ENCODE peak calls at places on chromosomes 6 and 20, in seven cellular contexts. S, T, B, U, Q, L and D are unnamed samples.

GRCh38 chr20:57325632-57326356 is 3.8 kb upstream of the SPO11 start:
- DNase-seq in Q (no peak), U (no peak), B (no peak), L (no peak), T (no peak), S (no peak), D (no peak)

GRCh38 chr6:7671076-7671475 is 54.8 kb upstream of the BMP6 start:
- DNase-seq in Q (no peak), S (no peak), T (peak), B (no peak), L (peak), U (no peak), D (no peak)

GRCh38 chr20:32481311-32482103 is 103.6 kb downstream of the NOL4L start:
- DNase-seq in T (no peak), L (no peak), B (no peak), Q (no peak), U (no peak), S (no peak), D (no peak)

GRCh38 chr6:75747985-75748742 is 875 bp upstream of the MYO6 start:
- DNase-seq in T (no peak), Q (no peak), U (no peak), S (no peak), B (no peak), L (no peak), D (no peak)

GRCh38 chr6:166997768-166998255 is 1.4 kb upstream of the CEP43 start:
- DNase-seq in S (peak), Q (peak), L (peak), T (peak), B (no peak), U (peak), D (peak)

GRCh38 chr6:102075539-102075938 is 682.0 kb downstream of the GRIK2 start:
- DNase-seq in T (peak), U (no peak), B (no peak), Q (no peak), S (no peak), L (no peak), D (no peak)

GRCh38 chr6:170140129-170140528 is 150.7 kb downstream of the DLL1 start:
- DNase-seq in L (no peak), U (no peak), B (no peak), S (peak), Q (no peak), T (no peak), D (no peak)

GRCh38 chr6:91718198-91718597 is 1131.3 kb upstream of the MAP3K7 start:
- DNase-seq in T (no peak), S (no peak), B (no peak), L (no peak), U (no peak), Q (no peak), D (no peak)

GRCh38 chr20:34755367-34755766 is 51.2 kb downstream of the TP53INP2 start:
- DNase-seq in B (no peak), S (no peak), Q (no peak), U (no peak), T (no peak), L (no peak), D (no peak)

GRCh38 chr6:151436814-151437213 is 15.1 kb downstream of the RMND1 start:
- DNase-seq in Q (no peak), B (no peak), S (no peak), T (no peak), U (no peak), L (peak), D (no peak)

GRCh38 chr6:39224058-39224457 is 5.2 kb downstream of the KCNK5 start:
- DNase-seq in B (no peak), S (no peak), L (no peak), U (no peak), T (no peak), Q (no peak), D (no peak)

GRCh38 chr20:7754102-7754501 is 186.2 kb downstream of the HAO1 start:
- DNase-seq in S (no peak), B (no peak), Q (no peak), U (no peak), L (peak), T (no peak), D (no peak)

GRCh38 chr6:10531513-10531912 is 10.4 kb downstream of the GCNT2 start:
- DNase-seq in Q (no peak), U (no peak), B (no peak), T (no peak), L (no peak), S (no peak), D (no peak)

GRCh38 chr6:121482004-121482693 is 46.7 kb downstream of the GJA1 start:
- DNase-seq in S (no peak), Q (no peak), T (peak), U (no peak), L (peak), B (no peak), D (no peak)

GRCh38 chr20:1887321-1887720 is 7.9 kb upstream of the SIRPA start:
- DNase-seq in S (no peak), L (no peak), U (no peak), B (no peak), Q (peak), T (no peak), D (no peak)

GRCh38 chr6:113416166-113416565 is 441.0 kb upstream of the MARCKS start:
- DNase-seq in Q (no peak), B (no peak), T (no peak), L (no peak), S (no peak), U (no peak), D (no peak)

GRCh38 chr20:3311623-3312022 is 72.6 kb upstream of the SLC4A11 start:
- DNase-seq in B (no peak), U (no peak), S (no peak), Q (no peak), T (peak), L (no peak), D (no peak)

GRCh38 chr6:40735126-40735920 is 148.2 kb upstream of the LRFN2 start:
- DNase-seq in S (no peak), Q (no peak), T (no peak), B (no peak), U (no peak), L (no peak), D (no peak)

GRCh38 chr20:23235173-23236027 is 115.2 kb upstream of the NXT1 start:
- DNase-seq in L (peak), U (peak), S (peak), T (peak), B (no peak), Q (peak), D (peak)

GRCh38 chr6:100440935-100441334 is 23.8 kb downstream of the SIM1 start:
- DNase-seq in S (no peak), B (no peak), T (no peak), Q (no peak), U (no peak), L (no peak), D (no peak)

GRCh38 chr6:106056060-106056737 is 29.9 kb upstream of the PRDM1 start:
- DNase-seq in S (no peak), U (no peak), Q (no peak), L (no peak), B (no peak), T (no peak), D (no peak)

GRCh38 chr6:42339991-42340401 is 111.7 kb downstream of the TRERF1 start:
- DNase-seq in Q (no peak), L (no peak), U (no peak), T (no peak), B (no peak), S (no peak), D (no peak)

GRCh38 chr6:155408981-155409380 is 46.7 kb downstream of the NOX3 start:
- DNase-seq in T (no peak), U (no peak), L (no peak), Q (no peak), B (no peak), S (no peak), D (no peak)

GRCh38 chr20:40511478-40511877 is 177.6 kb downstream of the MAFB start:
- DNase-seq in B (peak), Q (no peak), T (no peak), U (no peak), L (peak), S (peak), D (no peak)

GRCh38 chr6:117169060-117169635 is 96.2 kb upstream of the VGLL2 start:
- DNase-seq in U (no peak), L (no peak), B (no peak), Q (no peak), S (no peak), T (no peak), D (no peak)

GRCh38 chr6:149334682-149335160 is 17.2 kb downstream of the TAB2 start:
- DNase-seq in Q (no peak), S (no peak), B (no peak), L (peak), T (peak), U (no peak), D (no peak)